ENCODE peak calls at places on chromosomes 16 and 17, in ten cellular contexts. One of them, this sample, is unnamed.

GRCh38 chr17:42596386-42596785 is 12.8 kb downstream of the RETREG3 start:
- DNase-seq in NCI-H460: no peak
- DNase-seq in posterior cingulate gyrus: no peak
- DNase-seq in sigmoid colon: no peak
- DNase-seq in neural crest cell: no peak
- DNase-seq in progenitor cell of endocrine pancreas: no peak
- DNase-seq in non-pigmented ciliary epithelial cell: no peak
- DNase-seq in GM10248: no peak
- DNase-seq in activated CD4-positive, alpha-beta T cell treated with anti-CD3 and anti-CD28 coated beads for 1 hour: no peak
- DNase-seq in frontal cortex: no peak
- DNase-seq in this sample: no peak

GRCh38 chr16:22641030-22641671 is 130.5 kb downstream of the NPIPB5 start:
- DNase-seq in activated CD4-positive, alpha-beta T cell treated with anti-CD3 and anti-CD28 coated beads for 1 hour: no peak
- DNase-seq in posterior cingulate gyrus: no peak
- DNase-seq in neural crest cell: no peak
- DNase-seq in frontal cortex: no peak
- DNase-seq in GM10248: no peak
- DNase-seq in NCI-H460: peak
- DNase-seq in progenitor cell of endocrine pancreas: no peak
- DNase-seq in sigmoid colon: no peak
- DNase-seq in non-pigmented ciliary epithelial cell: no peak
- DNase-seq in this sample: no peak

GRCh38 chr17:72587773-72588511 is 467.1 kb downstream of the SOX9 start:
- DNase-seq in progenitor cell of endocrine pancreas: no peak
- DNase-seq in sigmoid colon: no peak
- DNase-seq in NCI-H460: no peak
- DNase-seq in posterior cingulate gyrus: no peak
- DNase-seq in non-pigmented ciliary epithelial cell: no peak
- DNase-seq in activated CD4-positive, alpha-beta T cell treated with anti-CD3 and anti-CD28 coated beads for 1 hour: no peak
- DNase-seq in frontal cortex: no peak
- DNase-seq in neural crest cell: no peak
- DNase-seq in GM10248: no peak
- DNase-seq in this sample: no peak

GRCh38 chr16:3819741-3820724 is 60.5 kb downstream of the CREBBP start:
- DNase-seq in non-pigmented ciliary epithelial cell: peak
- DNase-seq in GM10248: no peak
- DNase-seq in sigmoid colon: no peak
- DNase-seq in neural crest cell: no peak
- DNase-seq in activated CD4-positive, alpha-beta T cell treated with anti-CD3 and anti-CD28 coated beads for 1 hour: no peak
- DNase-seq in NCI-H460: peak
- DNase-seq in frontal cortex: peak
- DNase-seq in progenitor cell of endocrine pancreas: no peak
- DNase-seq in posterior cingulate gyrus: no peak
- DNase-seq in this sample: no peak

GRCh38 chr17:58333396-58334207 is 5.0 kb upstream of the TSPOAP1 start:
- DNase-seq in posterior cingulate gyrus: no peak
- DNase-seq in non-pigmented ciliary epithelial cell: no peak
- DNase-seq in frontal cortex: no peak
- DNase-seq in neural crest cell: no peak
- DNase-seq in activated CD4-positive, alpha-beta T cell treated with anti-CD3 and anti-CD28 coated beads for 1 hour: no peak
- DNase-seq in GM10248: no peak
- DNase-seq in progenitor cell of endocrine pancreas: no peak
- DNase-seq in NCI-H460: no peak
- DNase-seq in sigmoid colon: no peak
- DNase-seq in this sample: no peak

GRCh38 chr17:45923511-45924268 is 29.3 kb downstream of the MAPT start:
- DNase-seq in frontal cortex: no peak
- DNase-seq in progenitor cell of endocrine pancreas: no peak
- DNase-seq in GM10248: no peak
- DNase-seq in non-pigmented ciliary epithelial cell: no peak
- DNase-seq in activated CD4-positive, alpha-beta T cell treated with anti-CD3 and anti-CD28 coated beads for 1 hour: no peak
- DNase-seq in sigmoid colon: no peak
- DNase-seq in NCI-H460: no peak
- DNase-seq in posterior cingulate gyrus: no peak
- DNase-seq in neural crest cell: no peak
- DNase-seq in this sample: no peak

GRCh38 chr17:29069526-29070041 is 26.6 kb downstream of the PIPOX start:
- DNase-seq in frontal cortex: no peak
- DNase-seq in NCI-H460: no peak
- DNase-seq in posterior cingulate gyrus: peak
- DNase-seq in sigmoid colon: no peak
- DNase-seq in neural crest cell: no peak
- DNase-seq in non-pigmented ciliary epithelial cell: no peak
- DNase-seq in progenitor cell of endocrine pancreas: no peak
- DNase-seq in activated CD4-positive, alpha-beta T cell treated with anti-CD3 and anti-CD28 coated beads for 1 hour: no peak
- DNase-seq in GM10248: no peak
- DNase-seq in this sample: no peak

GRCh38 chr16:55035956-55036355 is 105.3 kb downstream of the IRX5 start:
- DNase-seq in posterior cingulate gyrus: no peak
- DNase-seq in GM10248: no peak
- DNase-seq in NCI-H460: no peak
- DNase-seq in non-pigmented ciliary epithelial cell: no peak
- DNase-seq in neural crest cell: no peak
- DNase-seq in progenitor cell of endocrine pancreas: no peak
- DNase-seq in activated CD4-positive, alpha-beta T cell treated with anti-CD3 and anti-CD28 coated beads for 1 hour: no peak
- DNase-seq in frontal cortex: no peak
- DNase-seq in sigmoid colon: no peak
- DNase-seq in this sample: no peak

GRCh38 chr17:17039911-17040310 is 2.3 kb upstream of the MPRIP start:
- DNase-seq in activated CD4-positive, alpha-beta T cell treated with anti-CD3 and anti-CD28 coated beads for 1 hour: no peak
- DNase-seq in progenitor cell of endocrine pancreas: no peak
- DNase-seq in frontal cortex: no peak
- DNase-seq in sigmoid colon: no peak
- DNase-seq in neural crest cell: no peak
- DNase-seq in non-pigmented ciliary epithelial cell: no peak
- DNase-seq in posterior cingulate gyrus: no peak
- DNase-seq in GM10248: no peak
- DNase-seq in NCI-H460: no peak
- DNase-seq in this sample: no peak

GRCh38 chr17:67212716-67213417 is 32.1 kb downstream of the HELZ start:
- DNase-seq in non-pigmented ciliary epithelial cell: peak
- DNase-seq in neural crest cell: no peak
- DNase-seq in GM10248: no peak
- DNase-seq in NCI-H460: no peak
- DNase-seq in frontal cortex: no peak
- DNase-seq in activated CD4-positive, alpha-beta T cell treated with anti-CD3 and anti-CD28 coated beads for 1 hour: no peak
- DNase-seq in progenitor cell of endocrine pancreas: no peak
- DNase-seq in posterior cingulate gyrus: no peak
- DNase-seq in sigmoid colon: no peak
- DNase-seq in this sample: no peak

GRCh38 chr17:1649844-1650409 is at the start of gene RILP:
- DNase-seq in sigmoid colon: peak
- DNase-seq in non-pigmented ciliary epithelial cell: no peak
- DNase-seq in posterior cingulate gyrus: peak
- DNase-seq in NCI-H460: peak
- DNase-seq in neural crest cell: no peak
- DNase-seq in GM10248: peak
- DNase-seq in progenitor cell of endocrine pancreas: no peak
- DNase-seq in frontal cortex: peak
- DNase-seq in activated CD4-positive, alpha-beta T cell treated with anti-CD3 and anti-CD28 coated beads for 1 hour: no peak
- DNase-seq in this sample: no peak

GRCh38 chr17:60089097-60089844 is 10.6 kb upstream of the HEATR6 start:
- DNase-seq in frontal cortex: no peak
- DNase-seq in progenitor cell of endocrine pancreas: no peak
- DNase-seq in sigmoid colon: no peak
- DNase-seq in NCI-H460: no peak
- DNase-seq in GM10248: peak
- DNase-seq in activated CD4-positive, alpha-beta T cell treated with anti-CD3 and anti-CD28 coated beads for 1 hour: no peak
- DNase-seq in neural crest cell: no peak
- DNase-seq in posterior cingulate gyrus: no peak
- DNase-seq in non-pigmented ciliary epithelial cell: no peak
- DNase-seq in this sample: no peak

GRCh38 chr16:84484579-84485254 is 19.7 kb downstream of the MEAK7 start:
- DNase-seq in activated CD4-positive, alpha-beta T cell treated with anti-CD3 and anti-CD28 coated beads for 1 hour: no peak
- DNase-seq in sigmoid colon: no peak
- DNase-seq in neural crest cell: peak
- DNase-seq in posterior cingulate gyrus: peak
- DNase-seq in frontal cortex: peak
- DNase-seq in non-pigmented ciliary epithelial cell: peak
- DNase-seq in GM10248: no peak
- DNase-seq in progenitor cell of endocrine pancreas: peak
- DNase-seq in NCI-H460: peak
- DNase-seq in this sample: no peak

GRCh38 chr16:10938321-10938720 is 3.9 kb downstream of the DEXI start:
- DNase-seq in activated CD4-positive, alpha-beta T cell treated with anti-CD3 and anti-CD28 coated beads for 1 hour: no peak
- DNase-seq in GM10248: no peak
- DNase-seq in progenitor cell of endocrine pancreas: no peak
- DNase-seq in posterior cingulate gyrus: no peak
- DNase-seq in sigmoid colon: no peak
- DNase-seq in NCI-H460: no peak
- DNase-seq in frontal cortex: no peak
- DNase-seq in neural crest cell: no peak
- DNase-seq in non-pigmented ciliary epithelial cell: no peak
- DNase-seq in this sample: no peak

GRCh38 chr16:19609359-19609758 is 53.9 kb downstream of the VPS35L start:
- DNase-seq in GM10248: no peak
- DNase-seq in activated CD4-positive, alpha-beta T cell treated with anti-CD3 and anti-CD28 coated beads for 1 hour: no peak
- DNase-seq in sigmoid colon: no peak
- DNase-seq in neural crest cell: no peak
- DNase-seq in posterior cingulate gyrus: no peak
- DNase-seq in NCI-H460: no peak
- DNase-seq in non-pigmented ciliary epithelial cell: no peak
- DNase-seq in progenitor cell of endocrine pancreas: no peak
- DNase-seq in frontal cortex: no peak
- DNase-seq in this sample: no peak

GRCh38 chr17:4514206-4514605 is 15.5 kb downstream of the SPNS2 start:
- DNase-seq in frontal cortex: no peak
- DNase-seq in progenitor cell of endocrine pancreas: peak
- DNase-seq in NCI-H460: no peak
- DNase-seq in neural crest cell: no peak
- DNase-seq in activated CD4-positive, alpha-beta T cell treated with anti-CD3 and anti-CD28 coated beads for 1 hour: no peak
- DNase-seq in sigmoid colon: peak
- DNase-seq in non-pigmented ciliary epithelial cell: no peak
- DNase-seq in GM10248: no peak
- DNase-seq in posterior cingulate gyrus: no peak
- DNase-seq in this sample: no peak

GRCh38 chr16:10935491-10935890 is 6.8 kb downstream of the DEXI start:
- DNase-seq in activated CD4-positive, alpha-beta T cell treated with anti-CD3 and anti-CD28 coated beads for 1 hour: no peak
- DNase-seq in GM10248: no peak
- DNase-seq in sigmoid colon: no peak
- DNase-seq in non-pigmented ciliary epithelial cell: no peak
- DNase-seq in posterior cingulate gyrus: no peak
- DNase-seq in progenitor cell of endocrine pancreas: no peak
- DNase-seq in NCI-H460: no peak
- DNase-seq in frontal cortex: no peak
- DNase-seq in neural crest cell: no peak
- DNase-seq in this sample: no peak

GRCh38 chr17:38879878-38880727 is 10.2 kb downstream of the LASP1 start:
- DNase-seq in NCI-H460: peak
- DNase-seq in progenitor cell of endocrine pancreas: no peak
- DNase-seq in non-pigmented ciliary epithelial cell: no peak
- DNase-seq in activated CD4-positive, alpha-beta T cell treated with anti-CD3 and anti-CD28 coated beads for 1 hour: no peak
- DNase-seq in frontal cortex: no peak
- DNase-seq in sigmoid colon: peak
- DNase-seq in neural crest cell: no peak
- DNase-seq in GM10248: no peak
- DNase-seq in posterior cingulate gyrus: no peak
- DNase-seq in this sample: no peak

GRCh38 chr17:1606352-1606985 is 22.2 kb downstream of the SLC43A2 start:
- DNase-seq in progenitor cell of endocrine pancreas: no peak
- DNase-seq in non-pigmented ciliary epithelial cell: no peak
- DNase-seq in sigmoid colon: no peak
- DNase-seq in NCI-H460: no peak
- DNase-seq in frontal cortex: no peak
- DNase-seq in GM10248: peak
- DNase-seq in activated CD4-positive, alpha-beta T cell treated with anti-CD3 and anti-CD28 coated beads for 1 hour: no peak
- DNase-seq in neural crest cell: no peak
- DNase-seq in posterior cingulate gyrus: no peak
- DNase-seq in this sample: no peak

GRCh38 chr17:31392002-31392855 is 754 bp downstream of the RAB11FIP4 start:
- DNase-seq in frontal cortex: no peak
- DNase-seq in non-pigmented ciliary epithelial cell: no peak
- DNase-seq in activated CD4-positive, alpha-beta T cell treated with anti-CD3 and anti-CD28 coated beads for 1 hour: no peak
- DNase-seq in sigmoid colon: no peak
- DNase-seq in GM10248: no peak
- DNase-seq in posterior cingulate gyrus: peak
- DNase-seq in progenitor cell of endocrine pancreas: no peak
- DNase-seq in NCI-H460: no peak
- DNase-seq in neural crest cell: no peak
- DNase-seq in this sample: no peak